ENCODE peak calls at places on chromosome 12, in four cellular contexts. I, U, L and G are unnamed samples.

GRCh38 chr12:76999157-76999556 is 66.2 kb downstream of the E2F7 start:
- DNase-seq in U (no peak), I (no peak), L (no peak), G (no peak)

GRCh38 chr12:117439531-117440001 is 78.1 kb upstream of the NOS1 start:
- DNase-seq in L (no peak), U (no peak), I (peak), G (no peak)

GRCh38 chr12:131682511-131682895 is 28.4 kb upstream of the SFSWAP start:
- DNase-seq in I (no peak), U (no peak), L (no peak), G (no peak)

GRCh38 chr12:74105434-74105833 is 432.2 kb upstream of the ATXN7L3B start:
- DNase-seq in L (no peak), I (no peak), U (no peak), G (no peak)

GRCh38 chr12:46892887-46893286 is 67.1 kb upstream of the SLC38A4 start:
- DNase-seq in U (no peak), I (no peak), L (no peak), G (no peak)

GRCh38 chr12:129675947-129676346 is 227.9 kb downstream of the TMEM132D start:
- DNase-seq in L (no peak), U (no peak), I (no peak), G (no peak)

GRCh38 chr12:60489071-60489470 is 893.2 kb downstream of the SLC16A7 start:
- DNase-seq in I (no peak), L (no peak), U (no peak), G (no peak)

GRCh38 chr12:56836800-56837663 is 73.9 kb downstream of the HSD17B6 start:
- DNase-seq in I (no peak), L (peak), U (no peak), G (no peak)

GRCh38 chr12:101230547-101230946 is 20.5 kb upstream of the SLC5A8 start:
- DNase-seq in I (no peak), U (no peak), L (no peak), G (no peak)

GRCh38 chr12:115251727-115252126 is 567.8 kb upstream of the TBX3 start:
- DNase-seq in I (no peak), L (no peak), U (no peak), G (no peak)

GRCh38 chr12:7229741-7230140 is 40.3 kb downstream of the PEX5 start:
- DNase-seq in U (no peak), L (no peak), I (no peak), G (no peak)

GRCh38 chr12:109759595-109759994 is 46.0 kb downstream of the FAM222A start:
- DNase-seq in U (no peak), I (no peak), L (no peak), G (no peak)

GRCh38 chr12:7667025-7667575 is 1.4 kb upstream of the APOBEC1 start:
- DNase-seq in U (no peak), L (no peak), I (peak), G (no peak)

GRCh38 chr12:128810182-128811127 is 13.3 kb downstream of the SLC15A4 start:
- DNase-seq in I (no peak), U (no peak), L (no peak), G (no peak)

GRCh38 chr12:4034926-4035325 is 161.7 kb upstream of the PARP11 start:
- DNase-seq in L (no peak), I (no peak), U (no peak), G (no peak)

GRCh38 chr12:27695556-27696292 is 523 bp upstream of the REP15 start:
- DNase-seq in L (no peak), I (no peak), U (no peak), G (no peak)

GRCh38 chr12:130948136-130948535 is 5.6 kb upstream of the ADGRD1 start:
- DNase-seq in L (no peak), U (no peak), I (peak), G (no peak)

GRCh38 chr12:51820721-51821422 is 27.6 kb downstream of the FIGNL2 start:
- DNase-seq in U (peak), L (peak), I (peak), G (peak)